ENCODE peak calls at places on chromosome 17, in eight cellular contexts. U is effector memory CD4-positive, alpha-beta T cell; X is CD8-positive, alpha-beta T cell; N is gastrocnemius medialis; P is neural progenitor cell; S is cardiac muscle cell; J is mammary epithelial cell; O is Peyer's patch. M is an unnamed sample.

GRCh38 chr17:50785942-50786570 is 18.7 kb upstream of the ANKRD40CL start:
- DNase-seq in U (no peak), N (no peak), X (no peak), S (peak; percentile 65), J (peak; percentile 32), P (no peak), O (no peak), M (no peak)

GRCh38 chr17:1915889-1916288 is 86.1 kb downstream of the RPA1 start:
- DNase-seq in U (no peak), O (no peak), N (no peak), X (no peak), S (no peak), P (no peak), J (no peak), M (no peak)

GRCh38 chr17:15945493-15946209 is 721 bp downstream of the ADORA2B start:
- DNase-seq in O (no peak), U (no peak), N (no peak), J (peak; percentile 36), P (peak; percentile 56), S (peak; percentile 42), X (no peak), M (no peak)

GRCh38 chr17:77566151-77566550 is 392.4 kb upstream of the TNRC6C start:
- DNase-seq in P (no peak), O (no peak), S (no peak), X (no peak), N (no peak), U (no peak), J (no peak), M (no peak)

GRCh38 chr17:59840329-59840907 is 52.3 kb downstream of the TUBD1 start:
- DNase-seq in O (no peak), N (no peak), X (no peak), S (peak; percentile 71), P (peak; percentile 45), U (no peak), J (peak; percentile 46), M (peak; percentile 28)

GRCh38 chr17:4852504-4853075 is 19.4 kb downstream of the MINK1 start:
- DNase-seq in P (no peak), U (peak; percentile 28), N (no peak), O (no peak), J (peak; percentile 59), S (peak; percentile 56), X (peak; percentile 46), M (peak; percentile 70)

GRCh38 chr17:71145486-71145885 is 975.3 kb upstream of the SOX9 start:
- DNase-seq in O (no peak), S (no peak), J (no peak), U (no peak), N (no peak), X (no peak), P (no peak), M (no peak)

GRCh38 chr17:688100-688989 is 26.3 kb downstream of the VPS53 start:
- DNase-seq in N (no peak), U (no peak), J (no peak), P (peak; percentile 56), O (no peak), S (peak; percentile 59), X (no peak), M (no peak)

GRCh38 chr17:32927724-32928526 is at the start of gene TMEM98:
- DNase-seq in U (no peak), P (peak; percentile 81), J (no peak), O (no peak), S (peak; percentile 39), N (no peak), X (no peak), M (no peak)

GRCh38 chr17:65634533-65634932 is 73.1 kb upstream of the AXIN2 start:
- DNase-seq in S (no peak), N (no peak), O (no peak), X (no peak), P (no peak), J (no peak), U (no peak), M (no peak)

GRCh38 chr17:14921936-14922335 is 343.2 kb downstream of the PMP22 start:
- DNase-seq in O (no peak), J (no peak), S (no peak), U (no peak), X (no peak), N (no peak), P (no peak), M (no peak)

GRCh38 chr17:64155751-64156544 is 26.0 kb upstream of the ERN1 start:
- DNase-seq in S (peak; percentile 82), J (peak; percentile 59), U (no peak), P (peak; percentile 21), O (no peak), X (no peak), N (peak; percentile 98), M (no peak)

GRCh38 chr17:10730956-10731879 is 1.4 kb upstream of the TMEM220 start:
- DNase-seq in J (no peak), P (no peak), N (no peak), X (no peak), O (no peak), S (no peak), U (no peak), M (no peak)

GRCh38 chr17:68314916-68315535 is 23.7 kb downstream of the ARSG start:
- DNase-seq in U (no peak), X (no peak), O (no peak), S (peak; percentile 56), P (no peak), N (no peak), J (no peak), M (peak; percentile 58)

GRCh38 chr17:41635121-41636097 is 11.0 kb upstream of the KRT17 start:
- DNase-seq in S (peak; percentile 26), X (peak; percentile 1), U (no peak), J (no peak), P (peak; percentile 48), O (no peak), N (no peak), M (no peak)

GRCh38 chr17:16940116-16940881 is 31.6 kb downstream of the TNFRSF13B start:
- DNase-seq in O (no peak), J (no peak), P (peak; percentile 21), N (no peak), X (no peak), S (no peak), U (no peak), M (no peak)

GRCh38 chr17:66836063-66837005 is 1.4 kb downstream of the CACNG5 start:
- DNase-seq in J (no peak), U (no peak), P (no peak), O (no peak), S (no peak), X (no peak), N (no peak), M (no peak)

GRCh38 chr17:66835476-66835875 is 559 bp downstream of the CACNG5 start:
- DNase-seq in N (no peak), S (no peak), U (no peak), J (no peak), P (peak; percentile 13), O (no peak), X (no peak), M (no peak)

GRCh38 chr17:66834919-66835454 is at the start of gene CACNG5:
- DNase-seq in U (no peak), O (no peak), J (no peak), P (peak; percentile 45), S (no peak), N (no peak), X (no peak), M (no peak)

GRCh38 chr17:66837883-66838665 is 3.2 kb downstream of the CACNG5 start:
- DNase-seq in P (no peak), O (no peak), N (no peak), X (no peak), J (no peak), S (no peak), U (no peak), M (no peak)

DNA sequence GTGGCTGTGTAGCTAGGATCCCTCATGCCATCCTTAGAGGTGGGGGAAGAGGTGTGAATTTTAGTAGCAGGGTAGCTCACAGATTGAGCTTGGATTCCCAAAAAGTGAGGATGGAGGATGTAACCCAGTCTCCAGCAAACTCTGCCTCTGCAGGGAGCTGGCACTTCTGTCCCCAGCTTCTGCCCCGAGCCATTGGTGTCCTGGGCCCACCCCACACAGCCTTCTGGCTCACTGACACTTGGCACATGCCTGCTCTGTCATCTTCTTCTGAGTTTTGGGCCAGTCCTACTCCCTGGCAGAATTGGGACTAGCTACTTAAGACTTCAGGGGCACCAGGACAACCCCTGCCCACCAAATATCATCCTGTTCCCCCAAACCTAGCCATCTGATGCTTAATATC is 2.3 kb downstream of the CACNG5 start:
- DNase-seq in N (no peak), O (no peak), U (no peak), J (no peak), X (no peak), S (no peak), P (no peak), M (no peak)
- H3K4me3 ChIP-seq in N (no peak overlapping the region), O (no peak overlapping the region), U (no peak overlapping the region), J (no peak overlapping the region), X (no peak overlapping the region), S (no peak overlapping the region), P (no peak overlapping the region), M (no peak overlapping the region)

GRCh38 chr17:53032861-53033271 is 789.9 kb upstream of the KIF2B start:
- DNase-seq in U (no peak), O (no peak), N (peak; percentile 18), S (peak; percentile 88), J (peak; percentile 50), P (peak; percentile 87), X (no peak), M (no peak)
- H3K9me3 ChIP-seq in U (no peaks in the 10 kb centered on the region), O (no peaks in the 10 kb centered on the region), N (no peaks in the 10 kb centered on the region), S (no peaks in the 10 kb centered on the region), J (no peaks in the 10 kb centered on the region), P (no peaks in the 10 kb centered on the region), X (no peaks in the 10 kb centered on the region), M (no peaks in the 10 kb centered on the region)

DNA sequence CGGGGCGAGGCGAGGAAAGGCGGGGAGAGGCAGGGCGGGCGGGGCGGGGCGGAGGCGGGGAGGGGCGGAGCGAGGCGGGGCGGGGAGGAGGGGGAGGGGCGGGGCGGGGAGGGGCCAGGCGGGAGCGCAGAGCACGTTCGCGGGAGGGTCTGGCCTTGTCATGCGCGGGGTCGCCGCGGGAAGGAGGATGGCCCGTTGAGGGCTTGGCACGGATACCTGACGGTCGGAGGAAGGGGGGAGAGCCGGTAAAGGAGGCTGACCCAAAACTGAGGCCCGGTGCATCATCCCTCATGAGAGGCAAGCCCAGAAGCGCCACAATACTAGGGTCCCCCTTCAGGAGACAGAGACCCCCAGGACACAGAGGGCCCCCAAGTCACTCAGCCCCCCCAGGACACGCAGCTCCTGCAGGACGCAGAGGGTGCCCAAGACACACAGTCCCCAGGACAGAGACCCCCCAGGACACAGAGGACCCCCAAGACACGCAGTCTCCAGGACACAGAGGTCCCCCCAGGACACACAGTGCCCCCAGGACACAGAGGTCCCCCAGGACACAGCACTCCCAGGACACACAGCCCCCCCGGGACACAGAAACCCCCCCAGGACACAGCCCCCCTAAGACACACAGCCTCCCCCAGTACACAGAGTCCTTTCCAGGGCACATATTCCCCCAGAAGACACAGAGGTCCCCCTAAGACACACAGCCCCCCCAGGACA is 674 bp upstream of the WDR45B start:
- DNase-seq in J (no peak), O (no peak), X (peak; percentile 61), N (peak; percentile 52), S (no peak), P (peak; percentile 77), U (peak; percentile 48), M (peak; percentile 36)
- H3K4me3 ChIP-seq in J (peak overlapping the region; percentile 48), O (peak overlapping the region; percentile 37), X (peak overlapping the region; percentile 37), N (peak overlapping the region; percentile 87), S (no peak overlapping the region), P (peak overlapping the region; percentile 40), U (no peak overlapping the region), M (no peak overlapping the region)

DNA sequence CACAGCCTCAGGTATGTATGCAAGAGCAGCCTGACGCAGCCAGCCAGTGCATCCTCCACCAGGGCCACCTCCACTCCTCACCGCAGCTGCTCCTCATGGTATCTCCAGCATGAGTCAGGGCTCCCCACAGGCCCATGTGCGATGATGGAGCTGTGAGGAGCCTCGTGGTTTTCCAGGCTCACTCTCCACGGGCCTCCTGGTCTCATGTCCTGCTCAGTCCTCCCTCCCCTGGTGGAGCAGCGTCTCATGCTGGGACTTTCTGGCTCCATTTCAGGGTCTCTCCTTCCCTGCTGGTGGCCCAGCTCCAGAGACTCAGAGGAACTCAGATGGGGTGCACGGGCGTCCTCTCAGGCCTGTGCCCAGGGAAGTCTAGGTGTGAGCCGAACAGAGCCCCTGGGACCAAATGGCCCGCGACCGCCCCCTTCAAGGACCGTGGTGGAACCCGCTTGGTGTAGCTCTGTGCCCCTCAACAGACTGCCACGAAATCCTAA is 70.4 kb downstream of the METRNL start:
- DNase-seq in O (no peak), U (no peak), X (no peak), J (no peak), N (no peak), S (no peak), P (no peak), M (no peak)
- H3K9me3 ChIP-seq in O (no peaks in the 10 kb centered on the region), U (no peaks in the 10 kb centered on the region), X (no peaks in the 10 kb centered on the region), J (no peaks in the 10 kb centered on the region), N (no peaks in the 10 kb centered on the region), S (no peaks in the 10 kb centered on the region), P (no peaks in the 10 kb centered on the region), M (no peaks in the 10 kb centered on the region)